ENCODE peak calls at places on chromosomes 6 and 20, in nine cellular contexts. F is sigmoid colon, P is IMR-90, B is transverse colon, H is fibroblast of mammary gland, A is hepatocyte, Z is tibial artery, C is OCI-LY7, W is pancreas. S is an unnamed sample.

GRCh38 chr20:21520702-21521595 is 7.1 kb upstream of the NKX2-2 start:
- DNase-seq in C (no peak), W (no peak), F (no peak), P (no peak), B (no peak), A (no peak), H (peak), Z (no peak), S (no peak)

GRCh38 chr20:13930246-13930645 is 60.2 kb downstream of the SEL1L2 start:
- DNase-seq in F (no peak), H (peak), B (no peak), A (no peak), P (no peak), C (no peak), Z (no peak), W (no peak), S (no peak)

GRCh38 chr6:80767808-80768207 is 661.3 kb downstream of the BCKDHB start:
- DNase-seq in A (no peak), B (no peak), H (peak), Z (peak), F (peak), P (peak), C (no peak), W (no peak), S (no peak)

GRCh38 chr6:106513813-106514212 is 115.5 kb downstream of the RTN4IP1 start:
- DNase-seq in Z (no peak), C (peak), B (no peak), P (no peak), A (no peak), F (no peak), H (peak), W (no peak), S (peak)

GRCh38 chr6:145502417-145502816 is 232.9 kb downstream of the EPM2A start:
- DNase-seq in W (no peak), H (peak), Z (no peak), B (no peak), A (peak), P (no peak), C (no peak), F (no peak), S (no peak)

GRCh38 chr20:7031222-7031621 is 263.7 kb downstream of the BMP2 start:
- DNase-seq in A (no peak), C (no peak), B (no peak), P (no peak), F (no peak), W (no peak), H (no peak), Z (no peak), S (no peak)

GRCh38 chr6:20655317-20655716 is 121.1 kb downstream of the CDKAL1 start:
- DNase-seq in A (no peak), F (no peak), C (no peak), P (peak), W (no peak), Z (no peak), H (peak), B (no peak), S (no peak)

GRCh38 chr6:89649682-89650081 is 11.1 kb upstream of the LYRM2 start:
- DNase-seq in B (no peak), Z (no peak), H (no peak), A (no peak), W (no peak), F (no peak), P (no peak), C (no peak), S (no peak)

GRCh38 chr20:54928564-54928963 is 453.2 kb downstream of the DOK5 start:
- DNase-seq in C (no peak), H (no peak), W (no peak), F (no peak), A (no peak), P (no peak), B (no peak), Z (no peak), S (no peak)

GRCh38 chr6:4466260-4466659 is 309.9 kb upstream of the CDYL start:
- DNase-seq in P (peak), Z (no peak), A (no peak), C (no peak), B (peak), H (no peak), F (no peak), W (no peak), S (peak)

GRCh38 chr6:79076160-79076559 is 1.9 kb downstream of the PHIP start:
- DNase-seq in W (no peak), A (no peak), H (peak), P (peak), F (no peak), Z (no peak), B (no peak), C (peak), S (no peak)

GRCh38 chr6:79079425-79080130 is 1.5 kb upstream of the PHIP start:
- DNase-seq in A (peak), H (peak), B (no peak), C (no peak), F (no peak), W (no peak), P (peak), Z (no peak), S (no peak)

GRCh38 chr6:79077680-79078056 is 386 bp downstream of the PHIP start:
- DNase-seq in B (peak), Z (no peak), A (peak), P (no peak), H (no peak), W (peak), C (peak), F (peak), S (no peak)

GRCh38 chr6:79078057-79078969 is at the start of gene PHIP:
- DNase-seq in Z (peak), P (peak), A (peak), C (peak), H (peak), B (peak), W (peak), F (peak), S (peak)

DNA sequence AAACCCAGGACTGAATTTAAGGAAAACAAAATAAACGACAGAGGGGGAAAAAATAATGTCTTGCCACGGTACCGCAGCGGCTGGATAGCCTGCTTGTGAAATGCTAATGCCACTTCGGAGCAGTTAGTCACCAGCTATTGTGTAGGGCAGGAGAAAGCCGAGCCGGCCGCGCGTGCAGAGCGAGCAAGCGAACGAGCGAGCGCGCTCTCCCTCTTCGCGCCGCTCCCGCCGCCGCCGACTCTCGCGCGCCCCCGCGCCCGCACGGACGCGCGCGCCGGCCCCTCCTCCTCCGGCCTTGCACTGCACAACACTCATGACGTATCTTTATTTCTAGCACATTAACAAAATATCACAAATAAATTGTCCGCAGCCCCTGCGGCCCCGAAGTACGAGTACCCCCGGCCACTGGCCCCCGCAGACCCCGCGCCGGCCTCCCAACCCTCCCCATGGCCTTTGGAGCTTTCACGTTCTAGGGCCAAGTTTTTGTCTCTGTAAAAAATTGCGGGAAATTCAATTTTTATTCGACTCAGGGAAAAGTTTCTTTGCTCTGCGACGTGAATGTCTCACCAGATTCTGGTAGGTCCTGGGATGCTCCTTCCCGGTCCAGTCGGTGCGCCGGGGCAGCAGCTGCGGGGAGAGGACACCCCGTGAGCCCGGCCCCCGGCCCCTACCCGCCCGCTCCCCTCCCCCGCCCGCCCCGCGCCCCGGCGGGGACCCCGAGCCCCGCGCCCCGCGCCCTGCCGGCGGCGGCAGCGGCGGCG is 993 bp downstream of the PHIP start:
- DNase-seq in A (peak), B (peak), F (peak), Z (peak), P (peak), H (peak), W (peak), C (peak), S (peak)
- TF ChIP-seq CTCF in A (no peak), B (no peak), F (no peak), Z (no peak), P (no peak), H (no peak), W (no peak), C (no peak), S (no peak)

DNA sequence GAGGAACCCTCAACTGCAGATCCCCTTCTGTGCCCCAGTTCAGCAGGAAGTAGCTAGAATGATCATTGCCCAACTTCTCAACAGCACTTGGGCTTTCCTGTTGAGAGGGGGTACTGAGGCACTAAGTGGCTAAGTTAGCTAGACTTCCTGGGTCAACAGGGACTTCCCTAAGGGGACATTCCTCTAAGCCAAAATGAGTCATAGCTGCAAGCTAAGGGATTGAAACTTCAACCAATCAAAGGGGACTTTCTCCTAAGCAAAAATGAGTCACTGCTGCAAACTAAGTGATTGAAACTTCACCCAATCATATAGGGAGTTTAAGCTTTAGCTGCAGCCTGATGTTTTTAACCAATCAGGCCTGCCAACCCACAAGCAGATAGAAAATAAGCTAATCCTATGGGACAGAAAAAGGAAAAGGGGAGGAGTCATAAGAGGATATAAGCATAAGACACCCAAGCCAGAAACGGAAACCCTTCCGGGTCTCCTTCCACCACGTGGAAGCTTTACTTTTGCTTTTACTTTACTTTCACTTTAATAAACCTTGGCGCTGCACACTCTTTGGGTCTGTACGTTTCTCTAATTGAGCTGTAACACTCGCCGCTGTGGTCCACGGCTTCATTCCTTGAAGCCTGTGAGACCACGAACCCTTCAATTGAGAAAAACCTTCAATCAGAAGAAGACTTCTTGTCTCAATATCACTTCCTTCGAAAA is 659.1 kb upstream of the HS3ST5 start:
- DNase-seq in F (no peak), C (peak), A (no peak), H (no peak), P (no peak), W (no peak), Z (no peak), B (no peak), S (no peak)
- H3K4me3 ChIP-seq in F (no peak), C (no peak), A (no peak), H (no peak), P (no peak), W (no peak), Z (no peak), B (no peak), S (no peak)

GRCh38 chr6:43009124-43009523 is 4.6 kb downstream of the MEA1 start:
- DNase-seq in H (peak), C (peak), W (no peak), F (no peak), A (peak), P (peak), Z (no peak), B (no peak), S (no peak)
- TF ChIP-seq CTCF in H (peak), C (peak), W (no peak), F (peak), A (peak), P (peak), Z (peak), B (no peak), S (peak)

GRCh38 chr20:49319204-49319809 is 41.5 kb upstream of the ZNFX1 start:
- DNase-seq in C (no peak), H (no peak), F (no peak), B (no peak), Z (no peak), W (no peak), P (no peak), A (no peak), S (no peak)
- H3K4me3 ChIP-seq in C (no peak), H (no peak), F (peak), B (peak), Z (peak), W (no peak), P (no peak), A (no peak), S (no peak)

S was measured in LNCaP clone FGC.